ENCODE peak calls at places on chromosomes 13 and 19, in four cellular contexts. A is GM12878, P is H1, N is transverse colon. Y is an unnamed sample. For H3K36me3, the result is how much of the 10 kb centered on the place peaks cover.

GRCh38 chr19:2869618-2870017 is 2.5 kb downstream of the ZNF556 start:
- DNase-seq in N (no peak), A (no peak), P (no peak), Y (no peak)

GRCh38 chr19:32924200-32924599 is 47.6 kb downstream of the CEP89 start:
- DNase-seq in A (no peak), P (no peak), N (peak), Y (no peak)

GRCh38 chr19:55642153-55643002 is 1.1 kb upstream of the ZNF581 start:
- DNase-seq in A (no peak), P (no peak), N (peak), Y (peak)

GRCh38 chr13:22107549-22107948 is 436.7 kb downstream of the FGF9 start:
- DNase-seq in N (no peak), P (no peak), A (no peak), Y (no peak)

GRCh38 chr19:34136127-34136526 is 36.2 kb upstream of the LSM14A start:
- DNase-seq in P (no peak), N (no peak), A (no peak), Y (no peak)

GRCh38 chr19:51166846-51167490 is 24.9 kb downstream of the SIGLEC7 start:
- DNase-seq in A (no peak), P (no peak), N (peak), Y (no peak)

GRCh38 chr19:17209126-17210036 is 5.8 kb upstream of the USE1 start:
- DNase-seq in N (peak), A (no peak), P (peak), Y (peak)

GRCh38 chr19:33868821-33869412 is 72.2 kb downstream of the KCTD15 start:
- DNase-seq in N (peak), A (no peak), P (no peak), Y (peak)

GRCh38 chr13:94674609-94675348 is 37.6 kb downstream of the SOX21 start:
- DNase-seq in P (no peak), A (no peak), N (peak), Y (peak)

GRCh38 chr19:53158119-53158656 is 665 bp downstream of the ZNF347 start:
- DNase-seq in P (no peak), N (peak), A (no peak), Y (peak)

GRCh38 chr13:75135325-75135825 is 346.6 kb downstream of the TBC1D4 start:
- DNase-seq in P (no peak), N (no peak), A (no peak), Y (no peak)

GRCh38 chr13:103324641-103325040 is 258.4 kb upstream of the SLC10A2 start:
- DNase-seq in P (no peak), A (no peak), N (no peak), Y (no peak)

GRCh38 chr13:33494596-33495214 is 209.2 kb upstream of the STARD13 start:
- DNase-seq in P (no peak), N (no peak), A (no peak), Y (no peak)

GRCh38 chr19:18745012-18745735 is 45.9 kb downstream of the COMP start:
- DNase-seq in P (no peak), N (no peak), A (no peak), Y (no peak)

GRCh38 chr13:46596501-46596900 is 43.5 kb downstream of the LRCH1 start:
- DNase-seq in N (no peak), P (no peak), A (no peak), Y (no peak)

GRCh38 chr13:89468081-89468480 is 1796.9 kb downstream of the SLITRK5 start:
- DNase-seq in N (no peak), P (no peak), A (no peak), Y (no peak)

GRCh38 chr13:98961204-98962105 is 16.4 kb downstream of the DOCK9 start:
- DNase-seq in A (no peak), P (no peak), N (no peak), Y (no peak)

GRCh38 chr19:49862411-49863253 is 4.7 kb downstream of the PNKP start:
- DNase-seq in N (no peak), P (peak), A (no peak), Y (no peak)

GRCh38 chr19:41821003-41821735 is 23.3 kb downstream of the LYPD4 start:
- DNase-seq in P (peak), A (peak), N (peak), Y (peak)

GRCh38 chr19:29121684-29122083 is 91.3 kb downstream of the UQCRFS1 start:
- DNase-seq in P (peak), A (no peak), N (no peak), Y (no peak)

GRCh38 chr19:33207903-33208302 is 13.8 kb downstream of the LRP3 start:
- DNase-seq in N (no peak), A (no peak), P (no peak), Y (no peak)

GRCh38 chr13:102587916-102588315 is 8.9 kb upstream of the TPP2 start:
- DNase-seq in A (no peak), N (no peak), P (no peak), Y (no peak)

GRCh38 chr13:67408823-67409222 is 178.7 kb upstream of the PCDH9 start:
- DNase-seq in P (no peak), N (no peak), A (no peak), Y (no peak)

GRCh38 chr13:23586336-23586735 is 16.1 kb downstream of the TNFRSF19 start:
- DNase-seq in N (no peak), A (no peak), P (no peak), Y (no peak)

GRCh38 chr19:4059931-4060620 is 6.6 kb downstream of the ZBTB7A start:
- DNase-seq in P (no peak), N (peak), A (peak), Y (peak)

GRCh38 chr13:91245283-91245682 is 102.2 kb upstream of the MIR17HG start:
- DNase-seq in P (no peak), N (no peak), A (no peak), Y (no peak)

GRCh38 chr13:91249370-91249769 is 98.1 kb upstream of the MIR17HG start:
- DNase-seq in P (no peak), A (no peak), N (no peak), Y (no peak)

GRCh38 chr13:91242652-91243051 is 104.8 kb upstream of the MIR17HG start:
- DNase-seq in N (no peak), P (no peak), A (no peak), Y (no peak)

GRCh38 chr13:91248249-91248648 is 99.2 kb upstream of the MIR17HG start:
- DNase-seq in N (no peak), A (no peak), P (no peak), Y (no peak)

GRCh38 chr13:91247768-91248167 is 99.7 kb upstream of the MIR17HG start:
- DNase-seq in P (no peak), N (no peak), A (no peak), Y (no peak)
- TF ChIP-seq CTCF in P (peak), N (peak), A (peak), Y (no peak)

DNA sequence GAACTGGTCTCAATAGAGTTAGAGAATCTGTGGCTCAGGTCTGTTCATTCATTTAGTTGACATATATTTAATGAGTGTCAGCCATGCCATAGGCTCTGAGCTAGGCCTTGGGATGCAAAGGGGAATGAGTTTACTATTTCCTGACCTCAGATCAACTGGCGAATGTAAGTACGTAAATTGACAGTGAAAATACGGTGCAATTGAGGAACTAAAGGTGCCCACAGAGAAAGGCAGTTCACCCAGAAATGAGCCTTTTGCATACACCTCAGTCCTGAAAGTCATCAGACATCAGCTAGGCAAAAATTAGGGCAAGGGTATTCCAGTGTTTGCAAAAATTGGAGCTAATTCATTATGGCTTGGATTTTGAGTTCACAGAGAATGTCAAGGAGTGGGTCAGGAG is 20.6 kb upstream of the UPF3A start:
- DNase-seq in P (no peak), A (peak), N (no peak), Y (no peak)
- H3K36me3 ChIP-seq in P (under half), A (under half), N (under half), Y (half or more)

DNA sequence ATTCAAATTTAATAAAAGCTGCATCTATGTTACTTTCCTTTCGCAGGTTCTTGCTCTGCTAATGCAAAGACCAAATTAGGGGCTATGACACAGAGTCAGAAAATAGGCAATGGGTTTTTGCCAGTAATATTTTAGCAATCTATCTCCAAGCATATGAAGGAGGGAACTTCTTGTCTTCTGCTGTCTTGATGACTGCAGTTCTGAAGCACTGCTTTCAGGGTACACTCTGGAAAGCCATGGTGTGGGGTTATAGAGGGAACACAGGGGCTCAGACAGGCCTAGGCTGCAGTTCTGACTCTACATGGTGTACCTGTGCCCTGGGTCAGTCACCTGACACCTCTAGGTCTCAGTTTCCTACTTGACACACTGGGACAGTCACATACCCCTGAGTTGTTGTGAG is 263.4 kb downstream of the DNAJC15 start:
- DNase-seq in N (no peak), A (no peak), P (no peak), Y (no peak)
- TF ChIP-seq EP300 in N (no peak), A (no peak), P (no peak), Y (no peak)

GRCh38 chr19:35247526-35248309 is 1.1 kb upstream of the LSR start:
- DNase-seq in A (peak), P (peak), N (peak), Y (peak)
- TF ChIP-seq CTCF in A (peak), P (peak), N (peak), Y (peak)

DNA sequence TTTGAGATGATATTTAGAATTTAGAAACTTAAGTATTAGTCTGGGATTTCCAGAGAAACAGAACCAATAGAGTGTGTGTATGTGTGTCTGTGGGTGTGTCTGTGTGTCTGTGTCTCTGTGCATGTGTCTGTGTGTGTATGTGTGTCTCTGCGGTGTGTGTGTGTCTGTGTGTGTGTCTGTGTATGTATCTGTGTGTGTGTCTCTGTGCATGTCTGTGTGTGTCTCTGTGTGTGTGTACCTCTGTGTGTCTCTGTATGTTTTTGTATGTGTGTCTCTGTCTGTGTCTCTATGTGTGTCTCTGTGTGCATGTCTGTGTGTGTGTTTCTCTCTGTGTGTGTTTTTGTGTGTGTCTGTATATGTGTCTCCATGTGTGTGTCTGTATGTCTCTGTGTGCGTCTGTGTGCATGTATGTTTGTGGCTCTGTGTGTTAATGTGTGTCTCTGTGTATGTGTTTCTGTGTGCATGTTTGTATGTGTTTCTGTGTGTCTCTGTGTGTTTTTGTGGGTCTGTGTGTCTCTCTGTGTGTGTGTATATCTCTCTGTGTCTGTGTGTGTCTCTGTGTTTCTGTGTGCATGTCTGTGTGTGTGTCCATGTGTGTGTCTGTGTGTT is 22.0 kb downstream of the GPR42 start:
- DNase-seq in N (no peak), P (no peak), A (no peak), Y (no peak)
- H3K36me3 ChIP-seq in N (under half), P (under half), A (under half), Y (under half)

GRCh38 chr19:35755160-35755549 is 1.7 kb downstream of the HSPB6 start:
- DNase-seq in N (no peak), A (no peak), P (no peak), Y (no peak)

GRCh38 chr19:35757749-35758608 is at the start of gene PROSER3:
- DNase-seq in N (peak), A (peak), P (peak), Y (peak)

GRCh38 chr19:35755550-35756371 is 1.1 kb downstream of the HSPB6 start:
- DNase-seq in N (peak), A (no peak), P (no peak), Y (peak)

GRCh38 chr19:35757231-35757748 is 461 bp upstream of the HSPB6 start:
- DNase-seq in P (no peak), N (peak), A (no peak), Y (peak)

DNA sequence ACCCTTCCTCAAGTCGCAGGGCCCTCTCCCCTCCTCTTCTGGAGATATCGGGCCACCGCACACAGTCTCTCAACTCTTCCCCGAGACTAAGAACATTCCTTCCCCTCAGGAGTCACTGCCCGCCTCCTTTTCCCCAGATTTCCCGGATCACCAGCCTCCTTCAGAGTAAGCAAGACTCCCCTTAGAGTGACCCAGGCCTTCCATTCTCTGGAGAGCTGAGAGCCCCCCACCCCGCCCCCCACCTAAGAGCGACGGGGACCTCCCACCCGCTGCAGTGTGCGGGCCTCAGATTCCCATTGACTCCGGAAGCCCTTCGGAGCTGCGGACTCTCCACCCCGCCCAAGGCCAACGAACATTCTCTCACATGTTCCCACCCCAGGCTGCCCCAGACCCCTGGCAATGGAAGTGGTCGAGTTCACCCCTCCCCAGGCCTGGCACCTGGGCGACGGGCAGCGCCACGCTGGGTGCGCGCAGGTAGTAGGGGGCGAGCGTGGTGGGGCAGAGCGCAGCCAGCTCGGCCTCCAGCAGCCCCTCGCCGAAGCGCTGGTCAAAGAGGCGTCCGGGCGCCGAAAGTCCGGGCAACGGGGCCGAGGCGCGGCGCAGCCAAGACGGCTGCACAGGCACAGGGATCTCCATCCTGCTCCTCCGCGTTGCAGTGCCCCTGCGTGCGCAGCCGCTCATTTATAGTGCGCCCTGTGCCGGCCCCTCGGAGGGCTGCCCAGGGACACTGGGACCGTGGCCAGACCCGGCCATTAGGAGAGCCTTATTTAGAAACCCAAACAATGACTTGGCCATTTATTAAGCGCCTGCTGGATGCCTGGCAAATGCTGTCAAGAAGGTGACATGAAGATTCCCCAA is at the start of gene HSPB6:
- DNase-seq in A (no peak), N (peak), P (no peak), Y (peak)
- TF ChIP-seq EP300 in A (no peak), N (no peak), P (no peak), Y (no peak)

DNA sequence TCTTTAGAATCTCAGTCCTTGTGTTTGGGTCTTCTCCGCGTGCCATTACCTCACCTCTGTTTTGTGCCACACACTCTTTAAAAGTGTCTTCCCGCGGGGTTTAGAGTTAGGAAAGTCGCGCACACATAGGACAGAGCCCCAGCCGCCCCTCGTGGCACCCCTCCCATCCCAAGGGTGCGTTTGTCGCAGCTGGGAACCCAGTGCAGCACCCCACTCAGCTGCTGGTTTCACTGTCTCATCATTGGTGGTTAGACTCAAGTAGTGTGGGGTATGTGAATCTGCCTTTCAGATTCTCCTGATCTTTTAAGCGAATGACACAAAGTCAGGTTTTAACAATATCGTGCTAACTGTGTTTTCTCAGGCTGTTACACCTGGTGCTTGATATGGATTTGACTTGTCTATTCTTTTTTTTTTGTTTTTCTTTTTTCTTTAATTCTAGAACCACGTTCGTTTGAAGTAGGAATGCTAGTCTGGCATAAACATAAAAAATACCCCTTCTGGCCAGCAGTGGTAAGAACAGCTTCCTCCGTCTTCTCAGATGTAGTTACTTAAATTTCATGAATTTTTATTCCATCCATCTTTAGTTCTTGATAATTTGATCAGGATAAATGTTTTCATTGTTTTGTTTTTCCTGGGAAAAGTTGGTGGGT is 19.5 kb upstream of the NDUFS7 start:
- DNase-seq in P (no peak), N (no peak), A (no peak), Y (no peak)
- TF ChIP-seq CTCF in P (no peak), N (peak), A (peak), Y (peak)

GRCh38 chr19:45283443-45284033 is 32.5 kb downstream of the MARK4 start:
- DNase-seq in P (no peak), A (peak), N (no peak), Y (no peak)
- H3K36me3 ChIP-seq in P (under half), A (under half), N (under half), Y (half or more)